ENCODE peak calls at places on chromosomes 5 and 9, in six cellular contexts. M is activated CD4-positive, alpha-beta T cell treated with anti-CD3 and anti-CD28 coated beads, Interleukin-2, amount 50 U/mL, for 1 hour; O is stimulated activated CD8-positive, alpha-beta memory T cell treated with anti-CD3 and anti-CD28 coated beads, Interleukin-15, amount 100 ng/mL, for 24 hours; B is H54; V is prostate gland; P is foreskin fibroblast. G is an unnamed sample.

GRCh38 chr9:127828262-127829031 is 25.8 kb downstream of the FPGS start:
- DNase-seq in O (no peak), P (peak; percentile 88), V (peak; percentile 53), B (no peak), M (no peak), G (peak; percentile 72)

GRCh38 chr5:3639175-3639574 is 43.5 kb downstream of the IRX1 start:
- DNase-seq in P (no peak), M (no peak), O (no peak), V (no peak), B (no peak), G (no peak)

GRCh38 chr5:61330341-61330878 is 1.6 kb upstream of the ZSWIM6 start:
- DNase-seq in P (peak; percentile 63), B (peak; percentile 33), O (no peak), M (no peak), V (peak; percentile 43), G (peak; percentile 43)

GRCh38 chr5:88144219-88145040 is 124.2 kb downstream of the TMEM161B start:
- DNase-seq in P (peak; percentile 15), O (no peak), M (no peak), B (no peak), V (no peak), G (no peak)

GRCh38 chr5:74174366-74174765 is 466.2 kb downstream of the ENC1 start:
- DNase-seq in B (no peak), V (no peak), P (no peak), O (no peak), M (no peak), G (no peak)

GRCh38 chr5:155974369-155974768 is 352.6 kb upstream of the SGCD start:
- DNase-seq in M (no peak), P (no peak), O (no peak), B (no peak), V (no peak), G (no peak)

GRCh38 chr9:22395585-22396205 is 50.9 kb upstream of the DMRTA1 start:
- DNase-seq in M (no peak), P (no peak), B (peak; percentile 23), O (no peak), V (no peak), G (no peak)

GRCh38 chr5:78621269-78621871 is 27.2 kb downstream of the LHFPL2 start:
- DNase-seq in P (peak; percentile 78), V (no peak), M (no peak), B (no peak), O (no peak), G (no peak)

GRCh38 chr9:121362813-121363585 is 7.1 kb downstream of the STOM start:
- DNase-seq in O (no peak), V (no peak), M (no peak), B (no peak), P (peak; percentile 80), G (no peak)

GRCh38 chr5:88743231-88743879 is 139.6 kb downstream of the MEF2C start:
- DNase-seq in O (no peak), B (no peak), V (no peak), P (peak; percentile 39), M (no peak), G (no peak)

GRCh38 chr9:133516256-133516960 is 8.4 kb downstream of the MYMK start:
- DNase-seq in P (no peak), O (no peak), M (no peak), B (no peak), V (no peak), G (no peak)

GRCh38 chr5:82244854-82245635 is 33.1 kb downstream of the RPS23 start:
- DNase-seq in B (no peak), P (peak; percentile 12), O (no peak), V (no peak), M (no peak), G (no peak)

GRCh38 chr5:912356-913091 is 19.8 kb downstream of the TRIP13 start:
- DNase-seq in V (peak; percentile 27), M (peak; percentile 71), O (peak; percentile 14), P (peak; percentile 35), B (peak; percentile 96), G (no peak)

GRCh38 chr5:142841511-142842255 is 71.5 kb downstream of the ARHGAP26 start:
- DNase-seq in P (peak; percentile 62), B (no peak), V (no peak), M (no peak), O (no peak), G (no peak)

G was measured in pancreas.